ENCODE peak calls at places on chromosomes 2 and 18, in nine cellular contexts. S is GM06990; O is kidney epithelial cell; A is GM12865; I is glutamatergic neuron; K is AG10803; Z is HFF-Myc; U is CD8-positive, alpha-beta T cell; D is prostate gland. L is an unnamed sample.

GRCh38 chr2:54966837-54967236 is 83.4 kb downstream of the RTN4 start:
- DNase-seq in S (no peak), O (no peak), A (no peak), I (no peak), K (no peak), Z (no peak), U (no peak), D (no peak), L (no peak)

GRCh38 chr2:181573140-181573736 is 83.7 kb downstream of the CERKL start:
- DNase-seq in S (no peak), O (peak; percentile 14), A (peak; percentile 27), I (no peak), K (peak; percentile 33), Z (no peak), U (no peak), D (no peak), L (peak; percentile 52)

GRCh38 chr2:177758591-177759371 is 313.8 kb downstream of the PDE11A start:
- DNase-seq in S (no peak), O (no peak), A (no peak), I (peak; percentile 67), K (peak; percentile 43), Z (no peak), U (no peak), D (no peak), L (peak; percentile 36)

GRCh38 chr2:25797607-25798488 is 80.4 kb downstream of the ASXL2 start:
- DNase-seq in S (no peak), O (no peak), A (no peak), I (no peak), K (no peak), Z (no peak), U (no peak), D (no peak), L (no peak)

GRCh38 chr2:145524836-145525235 is 1004.9 kb upstream of the ZEB2 start:
- DNase-seq in S (no peak), O (no peak), A (no peak), I (no peak), K (no peak), Z (no peak), U (no peak), D (no peak), L (no peak)

GRCh38 chr2:239359194-239359912 is 41.5 kb downstream of the HDAC4 start:
- DNase-seq in S (no peak), O (no peak), A (no peak), I (no peak), K (peak; percentile 65), Z (no peak), U (no peak), D (no peak), L (no peak)

GRCh38 chr18:58257461-58257860 is 213.4 kb downstream of the NEDD4L start:
- DNase-seq in S (no peak), O (no peak), A (peak; percentile 18), I (peak; percentile 23), K (peak; percentile 24), Z (no peak), U (no peak), D (no peak), L (no peak)

GRCh38 chr2:96694816-96695455 is 44.9 kb downstream of the LMAN2L start:
- DNase-seq in S (no peak), O (no peak), A (no peak), I (no peak), K (no peak), Z (no peak), U (no peak), D (no peak), L (no peak)

GRCh38 chr2:25276569-25277465 is 64.9 kb downstream of the DNMT3A start:
- DNase-seq in S (peak; percentile 81), O (no peak), A (peak; percentile 69), I (peak; percentile 91), K (no peak), Z (no peak), U (peak; percentile 79), D (no peak), L (peak; percentile 80)

GRCh38 chr2:140177081-140177480 is 1396.9 kb upstream of the NXPH2 start:
- DNase-seq in S (no peak), O (no peak), A (no peak), I (no peak), K (no peak), Z (no peak), U (no peak), D (no peak), L (no peak)

GRCh38 chr2:120794716-120795115 is 59.0 kb downstream of the GLI2 start:
- DNase-seq in S (no peak), O (no peak), A (no peak), I (no peak), K (peak; percentile 84), Z (no peak), U (no peak), D (no peak), L (no peak)

GRCh38 chr2:221969087-221969829 is 329.5 kb downstream of the PAX3 start:
- DNase-seq in S (no peak), O (no peak), A (peak; percentile 41), I (no peak), K (peak; percentile 49), Z (peak; percentile 7), U (no peak), D (no peak), L (peak; percentile 38)

GRCh38 chr18:26017929-26018328 is 72.5 kb downstream of the SS18 start:
- DNase-seq in S (no peak), O (no peak), A (peak; percentile 11), I (no peak), K (no peak), Z (no peak), U (no peak), D (no peak), L (no peak)

DNA sequence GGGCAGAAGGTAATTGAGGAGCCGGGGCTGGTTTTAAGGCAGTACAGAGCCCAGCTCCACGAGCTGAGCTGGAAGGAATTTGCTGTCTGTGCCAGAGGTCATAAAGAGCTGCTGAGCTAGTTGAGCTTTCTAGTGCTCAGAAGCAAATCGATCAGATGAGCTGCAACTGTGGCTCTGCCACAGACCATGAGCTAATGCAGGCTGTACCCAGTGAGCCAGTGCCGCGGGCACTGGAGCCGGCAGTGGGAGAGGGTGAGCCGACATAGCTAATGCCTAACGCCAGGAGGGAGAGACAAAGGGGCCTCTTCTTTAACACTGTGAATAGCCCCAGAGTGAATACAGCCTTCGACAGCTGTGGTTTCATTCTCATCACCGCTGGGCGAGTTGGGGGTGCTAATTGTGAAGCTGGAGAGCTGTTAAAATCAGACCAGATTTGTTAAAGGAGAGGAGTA is 410.1 kb upstream of the TCF4 start:
- DNase-seq in S (no peak), O (peak; percentile 42), A (no peak), I (no peak), K (peak; percentile 82), Z (no peak), U (no peak), D (peak; percentile 15), L (no peak)
- TF ChIP-seq CTCF in S (no peak), O (no peak), A (no peak), I (no peak), K (peak; percentile 16), Z (no peak), U (no peak), D (no peak), L (no peak)

DNA sequence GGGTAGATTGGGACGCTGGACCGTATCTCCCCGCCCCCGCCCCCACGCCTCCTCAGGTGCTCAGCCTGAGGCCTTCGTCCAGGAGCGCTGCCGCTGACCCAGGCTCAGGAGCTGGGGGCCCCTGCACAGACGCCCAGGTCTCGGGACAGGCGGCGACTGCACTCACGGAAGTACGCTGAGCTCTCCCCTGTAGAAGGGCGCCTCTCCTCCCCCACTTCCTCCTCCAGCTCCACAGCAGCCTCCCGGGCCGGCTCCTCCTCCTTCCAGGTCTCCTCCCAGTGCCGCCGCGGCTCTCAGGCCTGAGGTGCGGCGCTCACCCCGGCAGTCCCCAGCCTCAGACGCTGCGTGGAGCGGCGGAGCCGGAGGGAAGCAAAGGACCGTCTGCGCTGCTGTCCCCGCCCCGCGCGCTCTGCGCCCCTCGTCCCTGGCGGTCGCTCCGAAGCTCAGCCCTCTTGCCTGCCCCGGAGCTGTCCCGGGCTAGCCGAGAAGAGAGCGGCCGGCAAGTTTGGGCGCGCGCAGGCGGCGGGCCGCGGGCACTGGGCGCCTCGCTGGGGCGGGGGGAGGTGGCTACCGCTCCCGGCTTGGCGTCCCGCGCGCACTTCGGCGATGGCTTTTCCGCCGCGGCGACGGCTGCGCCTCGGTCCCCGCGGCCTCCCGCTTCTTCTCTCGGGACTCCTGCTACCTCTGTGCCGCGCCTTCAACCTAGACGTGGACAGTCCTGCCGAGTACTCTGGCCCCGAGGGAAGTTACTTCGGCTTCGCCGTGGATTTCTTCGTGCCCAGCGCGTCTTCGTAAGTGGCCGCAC is at the start of gene ITGAV:
- DNase-seq in S (peak; percentile 90), O (peak; percentile 77), A (peak; percentile 95), I (peak; percentile 92), K (peak; percentile 87), Z (peak; percentile 65), U (peak; percentile 79), D (peak; percentile 92), L (peak; percentile 95)
- TF ChIP-seq CTCF in S (no peak), O (no peak), A (no peak), I (no peak), K (no peak), Z (no peak), U (no peak), D (no peak), L (no peak)

DNA sequence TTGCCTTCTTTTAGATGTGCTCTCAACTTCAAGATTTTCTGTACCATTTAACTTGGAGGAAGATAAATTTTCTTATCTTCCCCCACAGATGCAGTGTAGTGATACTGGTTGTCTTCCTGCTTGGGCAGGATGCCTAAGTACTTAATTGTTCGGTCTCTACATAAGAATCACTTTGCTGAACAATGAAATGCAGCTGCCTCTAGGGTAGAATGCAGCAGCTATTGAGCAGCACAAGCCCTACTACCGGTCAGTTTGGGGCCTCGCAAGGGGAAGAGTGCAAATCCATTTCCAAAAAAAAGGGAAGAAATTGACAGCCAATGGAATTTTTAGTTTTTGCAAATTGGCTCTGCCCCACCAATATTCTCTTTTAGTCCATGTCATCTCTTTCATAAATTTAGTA is 269.7 kb downstream of the CTNNA2 start:
- DNase-seq in S (no peak), O (no peak), A (no peak), I (no peak), K (no peak), Z (no peak), U (no peak), D (no peak), L (no peak)
- TF ChIP-seq CTCF in S (no peak), O (no peak), A (no peak), I (no peak), K (no peak), Z (no peak), U (no peak), D (no peak), L (no peak)

GRCh38 chr2:148643421-148643820 is 1.1 kb upstream of the EPC2 start:
- DNase-seq in S (peak; percentile 55), O (no peak), A (peak; percentile 79), I (no peak), K (no peak), Z (no peak), U (no peak), D (no peak), L (no peak)

GRCh38 chr2:148645925-148646559 is 1.5 kb downstream of the EPC2 start:
- DNase-seq in S (peak; percentile 58), O (peak; percentile 73), A (peak; percentile 90), I (no peak), K (peak; percentile 91), Z (no peak), U (peak; percentile 52), D (peak; percentile 45), L (peak; percentile 53)

GRCh38 chr2:148644885-148645134 is 259 bp downstream of the EPC2 start:
- DNase-seq in S (no peak), O (no peak), A (no peak), I (no peak), K (no peak), Z (no peak), U (no peak), D (no peak), L (no peak)

GRCh38 chr2:148643998-148644884 is at the start of gene EPC2:
- DNase-seq in S (peak; percentile 96), O (peak; percentile 19), A (peak; percentile 90), I (peak; percentile 90), K (peak; percentile 75), Z (no peak), U (peak; percentile 87), D (peak; percentile 87), L (peak; percentile 88)

GRCh38 chr2:148645135-148645924 is 779 bp downstream of the EPC2 start:
- DNase-seq in S (peak; percentile 94), O (peak; percentile 43), A (peak; percentile 92), I (peak; percentile 93), K (peak; percentile 87), Z (peak; percentile 60), U (peak; percentile 93), D (peak; percentile 92), L (peak; percentile 88)
- TF ChIP-seq CTCF in S (peak; percentile 27), O (no peak), A (peak; percentile 27), I (peak; percentile 26), K (peak; percentile 35), Z (peak; percentile 32), U (no peak), D (peak; percentile 60), L (no peak)